ENCODE peak calls at places on chromosome 20, in six cellular contexts. T is activated T-helper 1 cell treated with Interleukin-2 at 50 U/mL for 16 hours, Y is NCI-H510A treated with DMSO at 0.1 percent for 48 hours, U is hepatic stellate cell, H is germinal center, B is ecto neural progenitor cell. Q is an unnamed sample.

GRCh38 chr20:4637081-4637797 is 84.5 kb upstream of the PRND start:
- DNase-seq in Y (no peak), T (no peak), U (no peak), B (no peak), H (no peak), Q (no peak)

GRCh38 chr20:36532388-36532787 is 8.9 kb upstream of the MYL9 start:
- DNase-seq in T (no peak), Y (no peak), H (no peak), B (no peak), U (no peak), Q (no peak)

GRCh38 chr20:22616551-22616950 is 32.2 kb upstream of the FOXA2 start:
- DNase-seq in U (no peak), B (no peak), T (no peak), Y (no peak), H (no peak), Q (no peak)

GRCh38 chr20:49424536-49424935 is 57.9 kb downstream of the KCNB1 start:
- DNase-seq in B (no peak), U (no peak), H (no peak), T (no peak), Y (no peak), Q (no peak)

GRCh38 chr20:49674383-49675352 is 39.0 kb downstream of the B4GALT5 start:
- DNase-seq in U (peak; percentile 19), B (no peak), H (no peak), T (no peak), Y (no peak), Q (no peak)

GRCh38 chr20:34242879-34243278 is 1.7 kb downstream of the ASIP start:
- DNase-seq in B (no peak), Y (no peak), U (no peak), T (no peak), H (no peak), Q (no peak)

GRCh38 chr20:39271205-39271604 is 309.1 kb downstream of the DHX35 start:
- DNase-seq in Y (no peak), T (no peak), H (no peak), U (no peak), B (no peak), Q (no peak)

GRCh38 chr20:50758469-50758868 is 27.1 kb downstream of the PARD6B start:
- DNase-seq in U (no peak), Y (no peak), B (no peak), T (no peak), H (no peak), Q (no peak)

GRCh38 chr20:31604567-31605030 is 490 bp upstream of the ID1 start:
- DNase-seq in H (no peak), B (peak; percentile 56), Y (no peak), U (no peak), T (no peak), Q (no peak)

GRCh38 chr20:51456511-51457280 is 85.8 kb downstream of the NFATC2 start:
- DNase-seq in U (peak; percentile 95), B (no peak), T (no peak), Y (peak; percentile 63), H (no peak), Q (no peak)

GRCh38 chr20:62662422-62662821 is 20.1 kb downstream of the SLCO4A1 start:
- DNase-seq in H (no peak), B (no peak), Y (no peak), T (no peak), U (peak; percentile 64), Q (no peak)

GRCh38 chr20:57440678-57441509 is 49.7 kb downstream of the RBM38 start:
- DNase-seq in T (no peak), H (no peak), Y (peak; percentile 54), U (peak; percentile 84), B (peak; percentile 68), Q (no peak)

GRCh38 chr20:44967207-44967807 is 995 bp downstream of the STK4 start:
- DNase-seq in U (peak; percentile 11), T (no peak), Y (no peak), H (peak; percentile 41), B (no peak), Q (peak; percentile 62)

GRCh38 chr20:11274137-11274536 is 600.3 kb upstream of the JAG1 start:
- DNase-seq in T (no peak), B (peak; percentile 61), U (peak; percentile 80), H (no peak), Y (peak; percentile 87), Q (no peak)

GRCh38 chr20:63256954-63257353 is 2.7 kb upstream of the NKAIN4 start:
- DNase-seq in H (no peak), T (no peak), Y (no peak), U (no peak), B (no peak), Q (no peak)

GRCh38 chr20:44111712-44112335 is 75.2 kb downstream of the JPH2 start:
- DNase-seq in B (no peak), U (peak; percentile 23), Y (no peak), H (no peak), T (no peak), Q (no peak)

GRCh38 chr20:37458761-37459160 is 62.3 kb upstream of the NNAT start:
- DNase-seq in Y (no peak), H (no peak), U (no peak), T (no peak), B (no peak), Q (no peak)

GRCh38 chr20:12554416-12554815 is 454.4 kb upstream of the SPTLC3 start:
- DNase-seq in B (no peak), Y (no peak), T (no peak), H (no peak), U (no peak), Q (no peak)

Q was measured in B cell.